ENCODE peak calls at places on chromosomes 2 and 18, in eight cellular contexts. One of them, this sample, is unnamed.

GRCh38 chr2:108965540-108966299 is 23.3 kb downstream of the EDAR start:
- DNase-seq in HFF-Myc: no peak
- DNase-seq in NCI-H69: no peak
- DNase-seq in cardiac fibroblast: no peak
- DNase-seq in HTR-8/SVneo: no peak
- DNase-seq in NCI-H1930: no peak
- DNase-seq in AG08396: no peak
- DNase-seq in LoVo: no peak
- DNase-seq in this sample: no peak

GRCh38 chr2:174593574-174594203 is 3.9 kb downstream of the WIPF1 start:
- DNase-seq in LoVo: no peak
- DNase-seq in HFF-Myc: no peak
- DNase-seq in cardiac fibroblast: peak
- DNase-seq in AG08396: no peak
- DNase-seq in HTR-8/SVneo: peak
- DNase-seq in NCI-H1930: no peak
- DNase-seq in NCI-H69: no peak
- DNase-seq in this sample: no peak

GRCh38 chr18:12310762-12311161 is 2.7 kb downstream of the TUBB6 start:
- DNase-seq in NCI-H1930: no peak
- DNase-seq in NCI-H69: no peak
- DNase-seq in AG08396: no peak
- DNase-seq in cardiac fibroblast: no peak
- DNase-seq in LoVo: no peak
- DNase-seq in HFF-Myc: no peak
- DNase-seq in HTR-8/SVneo: no peak
- DNase-seq in this sample: no peak

GRCh38 chr2:158232476-158232875 is 130.8 kb downstream of the UPP2 start:
- DNase-seq in HTR-8/SVneo: peak
- DNase-seq in cardiac fibroblast: no peak
- DNase-seq in AG08396: no peak
- DNase-seq in NCI-H1930: no peak
- DNase-seq in LoVo: peak
- DNase-seq in HFF-Myc: no peak
- DNase-seq in NCI-H69: peak
- DNase-seq in this sample: no peak

GRCh38 chr2:217710218-217710565 is 292.6 kb downstream of the TNS1 start:
- DNase-seq in cardiac fibroblast: no peak
- DNase-seq in HFF-Myc: no peak
- DNase-seq in LoVo: no peak
- DNase-seq in NCI-H69: no peak
- DNase-seq in NCI-H1930: no peak
- DNase-seq in HTR-8/SVneo: no peak
- DNase-seq in AG08396: no peak
- DNase-seq in this sample: peak

GRCh38 chr2:138949517-138949916 is 169.3 kb upstream of the NXPH2 start:
- DNase-seq in NCI-H1930: no peak
- DNase-seq in LoVo: peak
- DNase-seq in NCI-H69: peak
- DNase-seq in AG08396: no peak
- DNase-seq in HTR-8/SVneo: no peak
- DNase-seq in HFF-Myc: no peak
- DNase-seq in cardiac fibroblast: no peak
- DNase-seq in this sample: no peak

GRCh38 chr2:229174794-229175529 is 96.1 kb downstream of the PID1 start:
- DNase-seq in cardiac fibroblast: peak
- DNase-seq in HFF-Myc: peak
- DNase-seq in LoVo: no peak
- DNase-seq in AG08396: peak
- DNase-seq in HTR-8/SVneo: no peak
- DNase-seq in NCI-H1930: no peak
- DNase-seq in NCI-H69: no peak
- DNase-seq in this sample: peak

GRCh38 chr2:108634591-108635160 is 84.6 kb upstream of the RANBP2 start:
- DNase-seq in AG08396: no peak
- DNase-seq in HFF-Myc: no peak
- DNase-seq in NCI-H69: no peak
- DNase-seq in cardiac fibroblast: no peak
- DNase-seq in HTR-8/SVneo: no peak
- DNase-seq in LoVo: no peak
- DNase-seq in NCI-H1930: no peak
- DNase-seq in this sample: no peak

GRCh38 chr2:241308267-241308666 is 7.2 kb downstream of the HDLBP start:
- DNase-seq in NCI-H1930: no peak
- DNase-seq in AG08396: no peak
- DNase-seq in HFF-Myc: no peak
- DNase-seq in NCI-H69: no peak
- DNase-seq in LoVo: no peak
- DNase-seq in cardiac fibroblast: no peak
- DNase-seq in HTR-8/SVneo: no peak
- DNase-seq in this sample: no peak

GRCh38 chr2:119753041-119753929 is 6.4 kb upstream of the PTPN4 start:
- DNase-seq in NCI-H69: peak
- DNase-seq in AG08396: peak
- DNase-seq in cardiac fibroblast: peak
- DNase-seq in HTR-8/SVneo: peak
- DNase-seq in NCI-H1930: no peak
- DNase-seq in HFF-Myc: peak
- DNase-seq in LoVo: peak
- DNase-seq in this sample: peak

GRCh38 chr2:211985393-211985792 is 553.2 kb downstream of the ERBB4 start:
- DNase-seq in NCI-H1930: no peak
- DNase-seq in AG08396: no peak
- DNase-seq in cardiac fibroblast: no peak
- DNase-seq in NCI-H69: no peak
- DNase-seq in HFF-Myc: no peak
- DNase-seq in HTR-8/SVneo: no peak
- DNase-seq in LoVo: no peak
- DNase-seq in this sample: no peak

GRCh38 chr2:52632543-52632942 is 1135.1 kb upstream of the CHAC2 start:
- DNase-seq in NCI-H69: no peak
- DNase-seq in AG08396: no peak
- DNase-seq in HFF-Myc: no peak
- DNase-seq in NCI-H1930: no peak
- DNase-seq in cardiac fibroblast: no peak
- DNase-seq in HTR-8/SVneo: no peak
- DNase-seq in LoVo: no peak
- DNase-seq in this sample: no peak

GRCh38 chr2:231674587-231675334 is 33.6 kb upstream of the PTMA start:
- DNase-seq in HTR-8/SVneo: peak
- DNase-seq in HFF-Myc: no peak
- DNase-seq in NCI-H1930: peak
- DNase-seq in LoVo: no peak
- DNase-seq in NCI-H69: peak
- DNase-seq in AG08396: peak
- DNase-seq in cardiac fibroblast: peak
- DNase-seq in this sample: peak

GRCh38 chr18:34493099-34493544 is 217.0 kb upstream of the DTNA start:
- DNase-seq in HFF-Myc: peak
- DNase-seq in HTR-8/SVneo: no peak
- DNase-seq in LoVo: no peak
- DNase-seq in NCI-H1930: peak
- DNase-seq in AG08396: peak
- DNase-seq in NCI-H69: peak
- DNase-seq in cardiac fibroblast: peak
- DNase-seq in this sample: peak

GRCh38 chr2:136628490-136628889 is 136.9 kb upstream of the THSD7B start:
- DNase-seq in HFF-Myc: no peak
- DNase-seq in HTR-8/SVneo: no peak
- DNase-seq in NCI-H1930: no peak
- DNase-seq in NCI-H69: no peak
- DNase-seq in AG08396: no peak
- DNase-seq in LoVo: no peak
- DNase-seq in cardiac fibroblast: no peak
- DNase-seq in this sample: no peak

GRCh38 chr18:62339106-62339988 is 14.2 kb downstream of the TNFRSF11A start:
- DNase-seq in AG08396: peak
- DNase-seq in HTR-8/SVneo: peak
- DNase-seq in cardiac fibroblast: peak
- DNase-seq in NCI-H1930: no peak
- DNase-seq in HFF-Myc: no peak
- DNase-seq in NCI-H69: no peak
- DNase-seq in LoVo: peak
- DNase-seq in this sample: no peak